ENCODE peak calls at places on chromosomes 11 and 22, in nine cellular contexts. C is stimulated activated CD8-positive, alpha-beta memory T cell treated with anti-CD3 and anti-CD28 coated beads, Interleukin-7, amount 100 ng/mL, for 48 hours; W is ACHN; K is HuH-7; F is stimulated activated naive CD8-positive, alpha-beta T cell treated with anti-CD3 and anti-CD28 coated beads, Interleukin-15, Interleukin-2, amounts not matched to agents 100 U/mL and 50 U/mL, for 24 hours; G is ureter; P is type B pancreatic cell; H is left colon; E is SW480. S is an unnamed sample.

GRCh38 chr22:40407831-40408717 is 37.7 kb downstream of the SGSM3 start:
- DNase-seq in G (no peak), E (no peak), C (no peak), W (no peak), K (no peak), P (no peak), F (no peak), H (no peak), S (no peak)

GRCh38 chr22:44407404-44408226 is 90.4 kb downstream of the RTL6 start:
- DNase-seq in F (no peak), P (no peak), K (no peak), C (no peak), E (no peak), H (no peak), G (no peak), W (no peak), S (no peak)

GRCh38 chr11:97140885-97141494 is 751.2 kb downstream of the JRKL start:
- DNase-seq in H (no peak), P (no peak), C (no peak), E (peak; percentile 32), W (peak; percentile 26), K (no peak), G (no peak), F (no peak), S (no peak)

GRCh38 chr11:44324787-44325525 is 15.0 kb upstream of the ALX4 start:
- DNase-seq in F (no peak), H (no peak), P (no peak), K (no peak), G (no peak), C (no peak), E (no peak), W (no peak), S (no peak)

GRCh38 chr11:126415128-126415527 is 59.6 kb downstream of the ST3GAL4 start:
- DNase-seq in C (no peak), G (peak; percentile 90), E (no peak), H (peak; percentile 68), K (no peak), W (no peak), F (no peak), P (no peak), S (no peak)

GRCh38 chr11:77259681-77260080 is 41.8 kb downstream of the GDPD4 start:
- DNase-seq in P (no peak), H (no peak), F (no peak), C (no peak), W (no peak), E (no peak), G (no peak), K (no peak), S (no peak)

GRCh38 chr22:50150161-50151129 is 20.1 kb upstream of the PANX2 start:
- DNase-seq in G (no peak), C (no peak), W (peak; percentile 28), P (no peak), F (no peak), K (no peak), E (no peak), H (no peak), S (no peak)

GRCh38 chr11:12591706-12592105 is 82.5 kb upstream of the TEAD1 start:
- DNase-seq in F (no peak), K (no peak), W (no peak), G (no peak), P (no peak), E (no peak), C (no peak), H (no peak), S (no peak)

GRCh38 chr11:2578006-2578933 is 121.5 kb downstream of the KCNQ1OT1 start:
- DNase-seq in W (no peak), H (peak; percentile 24), E (no peak), F (no peak), P (peak; percentile 68), K (no peak), G (peak; percentile 31), C (no peak), S (no peak)

GRCh38 chr11:443542-444199 is 1.9 kb upstream of the ANO9 start:
- DNase-seq in F (no peak), K (no peak), P (no peak), C (no peak), G (no peak), W (no peak), H (no peak), E (no peak), S (no peak)

GRCh38 chr11:65014146-65014960 is at the start of gene ARL2:
- DNase-seq in C (peak; percentile 14), H (no peak), E (peak; percentile 91), G (no peak), F (peak; percentile 66), W (no peak), P (no peak), K (peak; percentile 84), S (no peak)

GRCh38 chr22:20553947-20554741 is 46.7 kb downstream of the MED15 start:
- DNase-seq in H (no peak), F (no peak), K (no peak), G (no peak), W (no peak), P (no peak), C (no peak), E (no peak), S (no peak)

GRCh38 chr11:111707039-111707690 is 59.0 kb downstream of the PPP2R1B start:
- DNase-seq in C (no peak), K (no peak), P (no peak), H (peak; percentile 20), E (no peak), G (no peak), W (no peak), F (no peak), S (no peak)